ENCODE peak calls at places on chromosomes 4 and X, in five cellular contexts. H, E, V, T and Y are unnamed samples.

GRCh38 chr4:124803641-124804040 is 91.1 kb upstream of the ANKRD50 start:
- DNase-seq in H (no peak), E (no peak), V (peak), T (no peak), Y (no peak)

GRCh38 chr4:163638909-163639308 is 144.4 kb downstream of the TMA16 start:
- DNase-seq in H (no peak), E (no peak), V (peak), T (no peak), Y (no peak)

GRCh38 chrX:130190801-130191200 is 19.0 kb downstream of the RAB33A start:
- DNase-seq in H (no peak), E (no peak), V (no peak), T (no peak), Y (no peak)

GRCh38 chr4:5018603-5019002 is 655 bp downstream of the CYTL1 start:
- DNase-seq in H (no peak), E (no peak), V (no peak), T (no peak), Y (no peak)

GRCh38 chr4:87933337-87933736 is 42.2 kb upstream of the SPP1 start:
- DNase-seq in H (no peak), E (no peak), V (no peak), T (no peak), Y (no peak)

GRCh38 chr4:149964001-149964400 is 114.2 kb upstream of the DCLK2 start:
- DNase-seq in H (no peak), E (no peak), V (no peak), T (no peak), Y (no peak)

GRCh38 chr4:88573995-88574394 is 18.3 kb upstream of the HERC3 start:
- DNase-seq in H (peak), E (no peak), V (peak), T (no peak), Y (no peak)

GRCh38 chrX:136397001-136397400 is 90.7 kb upstream of the BRS3 start:
- DNase-seq in H (no peak), E (no peak), V (peak), T (no peak), Y (no peak)

GRCh38 chr4:174217273-174218126 is 66.0 kb downstream of the FBXO8 start:
- DNase-seq in H (no peak), E (no peak), V (peak), T (peak), Y (peak)

GRCh38 chr4:134078230-134078914 is 123.2 kb downstream of the PABPC4L start:
- DNase-seq in H (no peak), E (peak), V (no peak), T (peak), Y (peak)

GRCh38 chrX:8721536-8721935 is 10.4 kb downstream of the ANOS1 start:
- DNase-seq in H (no peak), E (no peak), V (no peak), T (no peak), Y (no peak)

GRCh38 chr4:19971829-19972228 is 279.9 kb upstream of the SLIT2 start:
- DNase-seq in H (no peak), E (no peak), V (no peak), T (no peak), Y (no peak)

GRCh38 chr4:171203425-171203824 is 609.8 kb upstream of the GALNTL6 start:
- DNase-seq in H (no peak), E (no peak), V (peak), T (no peak), Y (no peak)

GRCh38 chr4:68152411-68152810 is 22.7 kb upstream of the TMPRSS11F start:
- DNase-seq in H (no peak), E (no peak), V (no peak), T (no peak), Y (no peak)

GRCh38 chrX:69072486-69073006 is 92.7 kb downstream of the PJA1 start:
- DNase-seq in H (no peak), E (no peak), V (no peak), T (no peak), Y (no peak)

GRCh38 chr4:2280531-2281300 is 18.8 kb upstream of the MXD4 start:
- DNase-seq in H (no peak), E (no peak), V (no peak), T (no peak), Y (no peak)

GRCh38 chr4:119300072-119300387 is 21.9 kb downstream of the FABP2 start:
- DNase-seq in H (peak), E (no peak), V (peak), T (no peak), Y (no peak)

GRCh38 chr4:1746265-1746691 is 25.0 kb downstream of the TACC3 start:
- DNase-seq in H (peak), E (peak), V (peak), T (peak), Y (peak)

GRCh38 chrX:70025464-70025863 is 24.3 kb downstream of the AWAT2 start:
- DNase-seq in H (no peak), E (no peak), V (peak), T (no peak), Y (no peak)

GRCh38 chr4:85381968-85382367 is 93.0 kb upstream of the ARHGAP24 start:
- DNase-seq in H (no peak), E (no peak), V (peak), T (no peak), Y (no peak)

GRCh38 chr4:115906428-115906827 is 793.0 kb upstream of the NDST4 start:
- DNase-seq in H (no peak), E (no peak), V (no peak), T (no peak), Y (no peak)
- TF ChIP-seq CTCF in H (peak), E (no peak), V (no peak), T (no peak), Y (no peak)

GRCh38 chr4:102431608-102431961 is 69.6 kb upstream of the NFKB1 start:
- DNase-seq in H (no peak), E (no peak), V (no peak), T (no peak), Y (no peak)
- TF ChIP-seq CTCF in H (peak), E (no peak), V (no peak), T (no peak), Y (no peak)

DNA sequence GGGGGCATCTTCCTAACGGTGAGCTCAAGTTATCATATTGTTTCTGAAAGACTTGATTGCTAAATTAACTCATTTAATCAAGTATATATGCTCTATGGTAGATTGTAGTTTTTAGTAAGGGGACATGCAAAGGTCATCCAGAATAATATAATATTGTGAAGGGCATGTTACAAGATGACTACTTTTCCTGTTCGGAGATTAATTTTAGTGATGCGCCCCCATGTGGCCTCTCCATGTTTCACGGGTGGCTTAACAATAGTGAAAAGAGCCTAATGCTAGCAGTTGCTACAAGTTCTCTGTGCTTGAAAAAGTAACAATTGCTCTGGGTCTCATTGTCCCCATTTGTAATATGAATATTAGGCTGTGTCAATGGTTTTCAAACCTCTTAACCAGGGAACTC is 12.2 kb downstream of the SMPX start:
- DNase-seq in H (peak), E (peak), V (peak), T (peak), Y (peak)
- TF ChIP-seq CTCF in H (peak), E (peak), V (peak), T (peak), Y (peak)

GRCh38 chrX:75156537-75156945 is 458 bp upstream of the ABCB7 start:
- DNase-seq in H (no peak), E (no peak), V (peak), T (no peak), Y (peak)

GRCh38 chrX:75158054-75158453 is 2.0 kb upstream of the ABCB7 start:
- DNase-seq in H (no peak), E (no peak), V (no peak), T (no peak), Y (no peak)

GRCh38 chrX:75154871-75155270 is 1.2 kb downstream of the ABCB7 start:
- DNase-seq in H (no peak), E (no peak), V (no peak), T (no peak), Y (no peak)

GRCh38 chrX:75155454-75155829 is 641 bp downstream of the ABCB7 start:
- DNase-seq in H (no peak), E (peak), V (peak), T (peak), Y (peak)

DNA sequence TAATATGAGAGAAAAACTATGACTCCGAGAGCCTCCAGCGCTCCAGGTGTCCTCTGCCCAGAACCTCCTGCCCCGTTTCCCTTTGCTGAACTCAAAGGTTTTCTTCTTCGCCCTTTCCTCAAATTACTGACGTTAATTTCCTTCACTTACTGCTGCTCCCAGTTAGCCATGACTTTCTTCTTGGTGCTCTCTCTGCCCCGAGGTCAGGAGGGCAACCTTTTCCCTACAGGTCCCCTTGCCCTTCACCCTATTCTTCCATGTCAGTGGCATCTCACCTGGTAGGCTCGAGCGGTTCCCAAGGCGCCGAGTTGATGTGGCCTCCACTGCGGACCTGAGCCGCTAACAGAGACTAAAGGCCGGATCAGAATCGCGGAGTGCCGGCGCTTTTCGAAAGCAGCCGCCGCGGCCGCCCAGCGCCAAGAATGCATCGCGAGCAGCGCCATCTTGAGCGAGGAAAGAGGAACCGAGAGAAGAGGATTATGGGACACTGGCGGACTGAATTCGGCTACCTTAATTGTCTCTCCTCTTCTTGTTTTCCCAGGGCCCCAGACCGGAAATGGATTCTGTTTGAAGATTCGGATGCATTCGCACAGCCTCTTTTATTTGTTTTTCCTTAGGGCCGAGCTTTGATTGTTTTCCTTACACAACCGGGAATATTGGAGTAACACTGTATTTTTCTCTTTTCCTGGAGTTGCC is at the start of gene ABCB7:
- DNase-seq in H (peak), E (peak), V (peak), T (peak), Y (peak)
- TF ChIP-seq CTCF in H (no peak), E (peak), V (peak), T (no peak), Y (no peak)

GRCh38 chrX:131778269-131779218 is 234.7 kb downstream of the OR13H1 start:
- DNase-seq in H (no peak), E (peak), V (peak), T (no peak), Y (no peak)
- TF ChIP-seq CTCF in H (no peak), E (peak), V (peak), T (no peak), Y (peak)

DNA sequence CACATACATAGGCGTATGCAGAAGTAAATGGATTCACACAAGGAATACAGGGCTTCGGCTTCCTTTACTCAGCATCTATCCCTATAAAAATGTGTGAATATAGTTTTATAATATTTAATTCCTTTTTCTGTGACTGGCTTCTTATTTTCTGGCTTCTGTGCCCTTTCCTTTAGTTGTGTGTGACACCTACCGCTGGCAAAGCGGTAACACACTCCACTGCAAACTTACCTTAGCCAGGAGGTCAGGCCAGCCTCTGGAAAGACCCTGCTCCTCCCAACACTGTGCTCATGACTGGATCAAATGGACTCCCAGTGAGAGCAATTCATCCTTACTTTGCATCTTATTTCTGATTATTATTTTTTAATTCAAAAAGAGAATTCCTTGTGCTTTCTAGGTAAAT is 244.2 kb downstream of the ANK2 start:
- DNase-seq in H (no peak), E (no peak), V (peak), T (no peak), Y (no peak)
- TF ChIP-seq CTCF in H (no peak), E (no peak), V (peak), T (no peak), Y (no peak)

GRCh38 chr4:13246107-13246506 is 238.0 kb downstream of the RAB28 start:
- DNase-seq in H (no peak), E (no peak), V (no peak), T (no peak), Y (no peak)

GRCh38 chr4:13243152-13243551 is 241.0 kb downstream of the RAB28 start:
- DNase-seq in H (no peak), E (no peak), V (no peak), T (no peak), Y (no peak)

GRCh38 chr4:13244342-13244905 is 239.7 kb downstream of the RAB28 start:
- DNase-seq in H (no peak), E (no peak), V (no peak), T (no peak), Y (no peak)

GRCh38 chr4:13248621-13249298 is 235.4 kb downstream of the RAB28 start:
- DNase-seq in H (peak), E (no peak), V (peak), T (no peak), Y (no peak)
- TF ChIP-seq CTCF in H (peak), E (no peak), V (peak), T (no peak), Y (no peak)